ENCODE peak calls at places on chromosome 5, in five cellular contexts. A is AG08396; K is thoracic aorta; M is activated gamma-delta T cell treated with anti-CD3 and anti-CD28 coated beads, Interleukin-2, amount 50 U/mL, for 16 hours; L is transverse colon. O is an unnamed sample.
A peak's percentile ranks its signal among the peaks of the same experiment; 100 is the strongest.

GRCh38 chr5:126651013-126651577 is 50.3 kb downstream of the PHAX start:
- DNase-seq in A (no peak), K (no peak), M (no peak), L (no peak), O (no peak)

GRCh38 chr5:36744678-36745659 is 131.6 kb upstream of the NIPBL start:
- DNase-seq in A (peak; percentile 84), K (no peak), M (no peak), L (peak; percentile 93), O (peak; percentile 52)

GRCh38 chr5:53407373-53407772 is 73.1 kb upstream of the FST start:
- DNase-seq in A (no peak), K (no peak), M (no peak), L (no peak), O (peak; percentile 74)

GRCh38 chr5:23352437-23352836 is 155.0 kb upstream of the PRDM9 start:
- DNase-seq in A (no peak), K (no peak), M (no peak), L (no peak), O (no peak)

GRCh38 chr5:158082696-158083287 is 223.8 kb upstream of the CLINT1 start:
- DNase-seq in A (no peak), K (no peak), M (no peak), L (no peak), O (peak; percentile 17)

GRCh38 chr5:139651863-139652787 is 4.0 kb downstream of the CXXC5 start:
- DNase-seq in A (peak; percentile 85), K (no peak), M (peak; percentile 59), L (peak; percentile 87), O (peak; percentile 84)

GRCh38 chr5:36655171-36655570 is 48.8 kb downstream of the SLC1A3 start:
- DNase-seq in A (peak; percentile 5), K (no peak), M (no peak), L (no peak), O (peak; percentile 39)

GRCh38 chr5:129904102-129904666 is at the start of gene CHSY3:
- DNase-seq in A (peak; percentile 90), K (peak; percentile 67), M (no peak), L (peak; percentile 78), O (peak; percentile 79)

GRCh38 chr5:59828623-59829022 is 64.9 kb downstream of the PDE4D start:
- DNase-seq in A (no peak), K (no peak), M (no peak), L (no peak), O (no peak)

GRCh38 chr5:128053291-128053954 is 30.1 kb upstream of the SLC12A2 start:
- DNase-seq in A (no peak), K (no peak), M (no peak), L (no peak), O (peak; percentile 39)

GRCh38 chr5:59093329-59093728 is 510.5 kb downstream of the RAB3C start:
- DNase-seq in A (no peak), K (no peak), M (no peak), L (no peak), O (no peak)

GRCh38 chr5:154194348-154195329 is 4.1 kb downstream of the GALNT10 start:
- DNase-seq in A (peak; percentile 57), K (no peak), M (no peak), L (no peak), O (peak; percentile 79)

GRCh38 chr5:172984244-172984953 is 828 bp downstream of the ATP6V0E1 start:
- DNase-seq in A (peak; percentile 85), K (peak; percentile 62), M (peak; percentile 56), L (peak; percentile 74), O (peak; percentile 92)

O was measured in AG10803.